ENCODE peak calls at places on chromosomes 7 and 10, in eight cellular contexts. P, J, S, O, C, I, W and B are unnamed samples.

GRCh38 chr7:149454750-149455149 is 6.1 kb downstream of the ZNF777 start:
- DNase-seq in P (no peak), J (no peak), S (no peak), O (no peak), C (no peak), I (no peak), W (no peak), B (no peak)

GRCh38 chr10:30433286-30433778 is 652 bp upstream of the MAP3K8 start:
- DNase-seq in P (no peak), J (peak; percentile 45), S (peak; percentile 83), O (peak; percentile 65), C (peak; percentile 92), I (peak; percentile 22), W (no peak), B (peak; percentile 17)

GRCh38 chr10:23556727-23557440 is 118.0 kb downstream of the OTUD1 start:
- DNase-seq in P (no peak), J (no peak), S (no peak), O (no peak), C (no peak), I (no peak), W (no peak), B (no peak)

GRCh38 chr10:60185426-60185825 is 204.2 kb downstream of the ANK3 start:
- DNase-seq in P (no peak), J (no peak), S (no peak), O (no peak), C (peak; percentile 20), I (no peak), W (no peak), B (no peak)

GRCh38 chr10:12414278-12414988 is 65.1 kb downstream of the CAMK1D start:
- DNase-seq in P (no peak), J (no peak), S (no peak), O (no peak), C (no peak), I (no peak), W (no peak), B (no peak)

GRCh38 chr10:4120454-4120853 is 335.4 kb upstream of the KLF6 start:
- DNase-seq in P (no peak), J (no peak), S (no peak), O (no peak), C (no peak), I (no peak), W (no peak), B (no peak)

GRCh38 chr10:31683682-31684081 is 244.9 kb downstream of the ARHGAP12 start:
- DNase-seq in P (no peak), J (no peak), S (no peak), O (no peak), C (no peak), I (peak; percentile 1), W (no peak), B (no peak)

GRCh38 chr7:43004076-43004475 is 71.9 kb downstream of the MRPL32 start:
- DNase-seq in P (peak; percentile 3), J (no peak), S (no peak), O (no peak), C (peak; percentile 7), I (no peak), W (no peak), B (no peak)

GRCh38 chr7:6558837-6559236 is 7.6 kb upstream of the GRID2IP start:
- DNase-seq in P (no peak), J (peak; percentile 59), S (no peak), O (no peak), C (peak; percentile 52), I (peak; percentile 53), W (no peak), B (no peak)

GRCh38 chr7:80428161-80429054 is 83.5 kb downstream of the GNAT3 start:
- DNase-seq in P (no peak), J (peak; percentile 49), S (no peak), O (no peak), C (peak; percentile 85), I (peak; percentile 64), W (no peak), B (no peak)

GRCh38 chr10:60733189-60733815 is 45.0 kb upstream of the CDK1 start:
- DNase-seq in P (no peak), J (peak; percentile 72), S (no peak), O (peak; percentile 30), C (no peak), I (peak; percentile 42), W (peak; percentile 17), B (peak; percentile 55)

GRCh38 chr7:30224511-30225031 is 59.8 kb upstream of the ZNRF2 start:
- DNase-seq in P (no peak), J (no peak), S (no peak), O (no peak), C (peak; percentile 71), I (no peak), W (no peak), B (no peak)

GRCh38 chr10:100009793-100010676 is at the start of gene DNMBP:
- DNase-seq in P (no peak), J (peak; percentile 97), S (peak; percentile 86), O (peak; percentile 78), C (peak; percentile 88), I (peak; percentile 52), W (peak; percentile 72), B (peak; percentile 77)

GRCh38 chr7:136391371-136391770 is 414.2 kb upstream of the MTPN start:
- DNase-seq in P (no peak), J (no peak), S (no peak), O (no peak), C (no peak), I (no peak), W (no peak), B (no peak)

GRCh38 chr7:96316949-96317348 is 4.9 kb downstream of the SLC25A13 start:
- DNase-seq in P (no peak), J (no peak), S (no peak), O (no peak), C (no peak), I (no peak), W (no peak), B (no peak)

GRCh38 chr7:158572000-158572828 is 15.4 kb downstream of the PTPRN2 start:
- DNase-seq in P (no peak), J (peak; percentile 44), S (no peak), O (no peak), C (peak; percentile 12), I (peak; percentile 83), W (no peak), B (no peak)

GRCh38 chr10:65340340-65340739 is 1585.5 kb upstream of the LRRTM3 start:
- DNase-seq in P (no peak), J (no peak), S (no peak), O (no peak), C (no peak), I (no peak), W (no peak), B (no peak)